ENCODE peak calls at places on chromosome 5, in four cellular contexts. G, S, J and K are unnamed samples.

GRCh38 chr5:160436017-160436416 is 14.4 kb downstream of the PTTG1 start:
- DNase-seq in G (no peak), S (no peak), J (no peak), K (no peak)

GRCh38 chr5:74934949-74935751 is 69.0 kb upstream of the FAM169A start:
- DNase-seq in J (peak; percentile 95), S (peak; percentile 46), G (peak; percentile 9), K (no peak)

GRCh38 chr5:143128412-143129071 is 274.9 kb downstream of the NR3C1 start:
- DNase-seq in J (no peak), S (no peak), G (no peak), K (no peak)

GRCh38 chr5:67731886-67732285 is 483.7 kb upstream of the PIK3R1 start:
- DNase-seq in G (no peak), J (no peak), S (no peak), K (no peak)

GRCh38 chr5:53406630-53407316 is 73.7 kb upstream of the FST start:
- DNase-seq in J (peak; percentile 72), G (no peak), S (peak; percentile 92), K (no peak)

GRCh38 chr5:132414634-132415377 is 45.3 kb downstream of the SLC22A5 start:
- DNase-seq in G (no peak), J (peak; percentile 73), S (peak; percentile 92), K (no peak)

GRCh38 chr5:40779561-40779960 is 18.6 kb downstream of the PRKAA1 start:
- DNase-seq in S (no peak), J (no peak), G (no peak), K (no peak)

GRCh38 chr5:96374653-96375052 is 58.4 kb downstream of the PCSK1 start:
- DNase-seq in G (no peak), J (no peak), S (no peak), K (no peak)

GRCh38 chr5:1910081-1910760 is 27.5 kb upstream of the IRX4 start:
- DNase-seq in G (no peak), S (no peak), J (no peak), K (no peak)

GRCh38 chr5:41871866-41872265 is 1.6 kb upstream of the OXCT1 start:
- DNase-seq in G (no peak), S (peak; percentile 53), J (peak; percentile 94), K (no peak)

GRCh38 chr5:543755-544674 is 19.8 kb upstream of the SLC9A3 start:
- DNase-seq in S (no peak), G (peak; percentile 27), J (no peak), K (no peak)

GRCh38 chr5:41772071-41772470 is 98.2 kb downstream of the OXCT1 start:
- DNase-seq in S (no peak), J (no peak), G (no peak), K (no peak)

GRCh38 chr5:1544294-1545010 is 20.7 kb upstream of the LPCAT1 start:
- DNase-seq in S (no peak), J (no peak), G (no peak), K (no peak)

GRCh38 chr5:82174128-82174918 is 103.8 kb downstream of the RPS23 start:
- DNase-seq in S (peak; percentile 83), J (peak; percentile 62), G (peak; percentile 31), K (peak; percentile 44)

GRCh38 chr5:36744678-36745659 is 131.6 kb upstream of the NIPBL start:
- DNase-seq in S (peak; percentile 95), G (peak; percentile 40), J (peak; percentile 68), K (no peak)

GRCh38 chr5:78509884-78510769 is 138.4 kb downstream of the LHFPL2 start:
- DNase-seq in J (peak; percentile 60), S (peak; percentile 43), G (no peak), K (peak; percentile 26)

GRCh38 chr5:135834639-135835529 is at the start of gene SLC25A48:
- DNase-seq in J (peak; percentile 21), G (no peak), S (peak; percentile 60), K (no peak)

GRCh38 chr5:9196403-9197224 is 349.3 kb downstream of the SEMA5A start:
- DNase-seq in J (no peak), G (no peak), S (peak; percentile 88), K (no peak)

GRCh38 chr5:142175461-142176142 is 67.0 kb downstream of the NDFIP1 start:
- DNase-seq in J (no peak), G (no peak), S (no peak), K (no peak)

GRCh38 chr5:155147222-155147621 is 133.7 kb downstream of the KIF4B start:
- DNase-seq in J (peak; percentile 31), S (peak; percentile 18), G (no peak), K (no peak)

GRCh38 chr5:1004598-1005361 is 3.8 kb upstream of the NKD2 start:
- DNase-seq in J (peak; percentile 28), S (peak; percentile 41), G (peak; percentile 54), K (peak; percentile 45)

GRCh38 chr5:112574566-112574965 is 155.5 kb upstream of the EPB41L4A start:
- DNase-seq in G (no peak), J (no peak), S (no peak), K (no peak)

GRCh38 chr5:92409131-92409530 is 1026.0 kb upstream of the ARRDC3 start:
- DNase-seq in S (peak; percentile 26), G (no peak), J (no peak), K (no peak)

GRCh38 chr5:140240987-140241706 is 61.8 kb downstream of the PFDN1 start:
- DNase-seq in S (peak; percentile 91), J (peak; percentile 93), G (peak; percentile 76), K (no peak)

GRCh38 chr5:31534527-31535046 is 2.5 kb downstream of the C5orf22 start:
- DNase-seq in S (no peak), G (no peak), J (no peak), K (no peak)

GRCh38 chr5:140246378-140247122 is 56.4 kb downstream of the PFDN1 start:
- DNase-seq in S (peak; percentile 54), J (peak; percentile 84), G (no peak), K (no peak)

GRCh38 chr5:135339189-135339588 is 59.8 kb downstream of the MACROH2A1 start:
- DNase-seq in S (no peak), J (no peak), G (no peak), K (no peak)

GRCh38 chr5:76715734-76716455 is at the start of gene F2R:
- DNase-seq in J (peak; percentile 94), G (peak; percentile 21), S (peak; percentile 56), K (peak; percentile 66)

GRCh38 chr5:67795781-67796477 is 419.6 kb upstream of the PIK3R1 start:
- DNase-seq in S (no peak), G (no peak), J (no peak), K (no peak)

GRCh38 chr5:119928974-119929373 is 299.6 kb downstream of the FAM170A start:
- DNase-seq in G (no peak), J (no peak), S (no peak), K (no peak)

GRCh38 chr5:7957329-7957728 is 88.4 kb downstream of the MTRR start:
- DNase-seq in J (no peak), G (no peak), S (no peak), K (no peak)

GRCh38 chr5:157864067-157864466 is 5.1 kb upstream of the CLINT1 start:
- DNase-seq in S (no peak), J (no peak), G (no peak), K (no peak)

GRCh38 chr5:154277499-154277898 is 87.0 kb downstream of the GALNT10 start:
- DNase-seq in J (no peak), S (no peak), G (no peak), K (no peak)

GRCh38 chr5:54832846-54833245 is 152.5 kb downstream of the ESM1 start:
- DNase-seq in G (no peak), S (no peak), J (no peak), K (no peak)

GRCh38 chr5:54912021-54912420 is 73.4 kb downstream of the ESM1 start:
- DNase-seq in J (no peak), S (no peak), G (no peak), K (no peak)

GRCh38 chr5:28286566-28286965 is 1248.2 kb upstream of the CDH9 start:
- DNase-seq in J (no peak), G (no peak), S (peak; percentile 36), K (no peak)
- TF ChIP-seq CTCF in J (no peak), G (no peak), S (no peak), K (no peak)

DNA sequence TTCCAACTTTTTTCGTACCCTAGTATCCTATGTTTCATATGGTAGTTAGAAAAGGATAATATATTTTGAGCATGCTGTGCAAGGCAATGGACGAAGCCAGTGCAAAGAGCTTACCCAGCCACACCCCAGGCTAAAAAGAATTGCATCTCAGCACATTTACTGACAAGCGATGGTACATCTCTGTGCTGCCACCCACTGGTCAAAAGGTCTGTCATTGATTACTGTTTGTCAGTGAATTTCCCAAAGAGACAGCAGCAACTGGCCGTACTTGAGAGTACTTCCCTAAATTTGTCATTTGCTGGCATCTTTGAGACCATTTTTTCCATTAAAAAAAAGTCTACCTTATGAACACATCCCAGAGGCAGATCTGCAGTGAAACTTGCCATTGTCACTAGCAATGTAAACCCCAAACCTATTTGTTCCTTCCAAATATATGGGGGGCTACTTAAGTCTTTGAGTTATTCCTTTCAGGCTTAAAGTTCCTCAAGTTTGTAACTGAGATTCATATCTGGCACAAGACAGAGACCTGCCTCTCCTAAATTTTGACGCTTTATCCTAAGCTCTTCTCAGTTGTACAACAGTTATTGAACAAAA is 184.3 kb downstream of the CTNND2 start:
- DNase-seq in G (peak; percentile 50), J (no peak), S (peak; percentile 47), K (peak; percentile 51)
- TF ChIP-seq CTCF in G (no peak), J (no peak), S (peak; percentile 19), K (peak; percentile 63)

GRCh38 chr5:149126898-149127297 is 14.4 kb upstream of the ABLIM3 start:
- DNase-seq in G (no peak), J (no peak), S (no peak), K (no peak)

GRCh38 chr5:149128023-149128875 is 13.0 kb upstream of the ABLIM3 start:
- DNase-seq in J (peak; percentile 16), G (no peak), S (peak; percentile 58), K (no peak)

GRCh38 chr5:149123211-149123610 is 18.1 kb upstream of the ABLIM3 start:
- DNase-seq in S (no peak), J (no peak), G (no peak), K (no peak)

GRCh38 chr5:149127394-149127955 is 13.8 kb upstream of the ABLIM3 start:
- DNase-seq in J (no peak), S (peak; percentile 64), G (no peak), K (no peak)

GRCh38 chr5:149125386-149125891 is 15.9 kb upstream of the ABLIM3 start:
- DNase-seq in S (peak; percentile 83), G (no peak), J (no peak), K (no peak)
- TF ChIP-seq CTCF in S (peak; percentile 55), G (no peak), J (no peak), K (no peak)

GRCh38 chr5:158897444-158898160 is 202.1 kb downstream of the EBF1 start:
- DNase-seq in J (no peak), G (no peak), S (no peak), K (no peak)

GRCh38 chr5:158898185-158899177 is 201.2 kb downstream of the EBF1 start:
- DNase-seq in G (no peak), S (no peak), J (no peak), K (no peak)

GRCh38 chr5:158899201-158899600 is 200.5 kb downstream of the EBF1 start:
- DNase-seq in G (no peak), S (no peak), J (no peak), K (no peak)

GRCh38 chr5:158899792-158900191 is 199.9 kb downstream of the EBF1 start:
- DNase-seq in G (peak; percentile 13), S (no peak), J (no peak), K (no peak)

GRCh38 chr5:158895573-158895972 is 204.1 kb downstream of the EBF1 start:
- DNase-seq in S (no peak), J (no peak), G (no peak), K (no peak)
- TF ChIP-seq CTCF in S (no peak), J (no peak), G (no peak), K (no peak)

GRCh38 chr5:148457183-148457620 is 73.4 kb downstream of the FBXO38 start:
- DNase-seq in G (no peak), J (peak; percentile 34), S (peak; percentile 41), K (no peak)
- TF ChIP-seq CTCF in G (peak; percentile 24), J (peak; percentile 39), S (peak; percentile 46), K (no peak)